ENCODE peak calls at places on chromosomes 4 and X, in four cellular contexts. C is GM12878, U is K562, F is GM12891. H is an unnamed sample.

GRCh38 chrX:153438522-153438921 is 7.3 kb downstream of the TREX2 start:
- DNase-seq in C (no peak), U (peak), F (no peak), H (no peak)

GRCh38 chr4:1493540-1494287 is 87.5 kb upstream of the NKX1-1 start:
- DNase-seq in U (no peak), F (no peak), C (no peak), H (no peak)

GRCh38 chrX:66015152-66015827 is 24.6 kb downstream of the VSIG4 start:
- DNase-seq in U (peak), F (no peak), C (peak), H (peak)

GRCh38 chrX:83759872-83760271 is 101.1 kb upstream of the CYLC1 start:
- DNase-seq in C (no peak), U (peak), F (no peak), H (no peak)

GRCh38 chr4:2472187-2472586 is 3.3 kb downstream of the RNF4 start:
- DNase-seq in C (no peak), F (no peak), U (no peak), H (no peak)

GRCh38 chr4:77994194-77994721 is 62.9 kb upstream of the FRAS1 start:
- DNase-seq in U (peak), C (no peak), F (peak), H (peak)

GRCh38 chrX:33156152-33156726 is 55.1 kb downstream of the DMD start:
- DNase-seq in U (no peak), C (no peak), F (no peak), H (no peak)

GRCh38 chrX:84907324-84907946 is 96.2 kb upstream of the APOOL start:
- DNase-seq in U (peak), F (no peak), C (no peak), H (no peak)

GRCh38 chr4:82125170-82125862 is 248.5 kb downstream of the HNRNPD start:
- DNase-seq in C (no peak), U (no peak), F (no peak), H (no peak)

GRCh38 chr4:150009533-150009932 is 68.7 kb upstream of the DCLK2 start:
- DNase-seq in C (no peak), F (no peak), U (no peak), H (no peak)

GRCh38 chrX:132704769-132705168 is 215.9 kb upstream of the MBNL3 start:
- DNase-seq in F (no peak), C (no peak), U (no peak), H (no peak)

GRCh38 chr4:7652451-7652871 is 217.7 kb upstream of the PSAPL1 start:
- DNase-seq in C (no peak), F (no peak), U (no peak), H (no peak)

GRCh38 chr4:122679946-122680345 is 52.6 kb upstream of the BBS12 start:
- DNase-seq in C (no peak), F (no peak), U (no peak), H (no peak)

GRCh38 chr4:1927675-1928074 is 56.5 kb downstream of the NSD2 start:
- DNase-seq in U (no peak), C (no peak), F (no peak), H (no peak)

GRCh38 chr4:20394471-20394870 is 142.8 kb downstream of the SLIT2 start:
- DNase-seq in F (no peak), U (no peak), C (no peak), H (no peak)

GRCh38 chr4:36215627-36216026 is 28.7 kb downstream of the ARAP2 start:
- DNase-seq in U (no peak), F (no peak), C (no peak), H (no peak)

GRCh38 chrX:124860736-124861135 is 458.9 kb upstream of the TEX13C start:
- DNase-seq in U (peak), C (no peak), F (no peak), H (no peak)

GRCh38 chrX:124862304-124862703 is 457.4 kb upstream of the TEX13C start:
- DNase-seq in U (peak), F (no peak), C (no peak), H (no peak)

GRCh38 chrX:124863303-124863702 is 456.4 kb upstream of the TEX13C start:
- DNase-seq in U (peak), F (no peak), C (no peak), H (no peak)
- TF ChIP-seq SPI1 in U (no peak), F (no peak), C (no peak), H (no peak)

DNA sequence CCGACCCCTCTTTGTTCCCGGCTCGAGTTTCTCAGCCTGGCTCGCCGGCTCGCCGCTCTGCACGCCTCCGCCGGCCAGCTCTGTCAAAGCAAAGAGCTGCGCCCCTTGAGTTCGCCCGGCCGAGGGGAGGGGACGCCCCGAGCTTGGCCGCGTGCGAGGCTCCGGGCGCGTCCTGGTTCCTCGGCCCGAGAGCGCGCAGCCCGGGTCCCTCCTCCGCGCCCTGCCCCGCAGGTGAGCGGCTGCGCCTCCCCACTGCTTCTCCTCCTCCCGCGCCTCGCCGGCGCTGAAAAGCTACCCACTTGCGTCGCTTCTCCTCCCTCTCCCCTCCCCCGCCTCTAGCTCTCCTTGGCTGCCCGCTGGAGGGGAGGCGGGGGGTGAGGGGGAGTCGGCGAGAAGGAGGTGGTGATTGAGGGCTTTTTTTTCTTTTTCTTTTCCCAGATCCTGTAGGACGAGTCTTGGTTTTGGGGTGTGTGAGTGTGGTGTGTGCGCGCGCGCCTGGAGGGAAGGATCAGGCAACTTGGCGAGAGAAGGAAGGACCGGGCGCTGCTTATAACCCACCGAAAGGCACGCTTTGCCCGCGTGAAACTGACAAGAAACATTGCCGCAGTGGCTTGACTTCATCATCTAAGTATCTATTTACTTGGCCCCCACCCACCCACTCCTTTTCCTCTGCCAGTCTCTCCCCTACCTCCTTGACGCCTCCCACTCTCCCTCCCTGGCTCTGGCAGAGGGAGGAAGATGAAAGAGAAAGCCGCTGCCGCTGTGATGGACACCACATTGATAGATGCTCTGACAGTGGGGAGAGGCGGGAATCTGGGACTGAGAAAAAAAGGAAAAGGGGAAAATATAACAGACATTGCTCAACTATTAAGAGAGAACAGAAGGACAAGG is at the start of gene LEF1:
- DNase-seq in F (peak), C (no peak), U (peak), H (no peak)
- TF ChIP-seq SPI1 in F (no peak), C (no peak), U (no peak), H (no peak)

GRCh38 chrX:71616672-71617529 is 1.4 kb downstream of the CXCR3 start:
- DNase-seq in F (no peak), C (no peak), U (no peak), H (no peak)
- TF ChIP-seq SPI1 in F (no peak), C (no peak), U (no peak), H (no peak)

DNA sequence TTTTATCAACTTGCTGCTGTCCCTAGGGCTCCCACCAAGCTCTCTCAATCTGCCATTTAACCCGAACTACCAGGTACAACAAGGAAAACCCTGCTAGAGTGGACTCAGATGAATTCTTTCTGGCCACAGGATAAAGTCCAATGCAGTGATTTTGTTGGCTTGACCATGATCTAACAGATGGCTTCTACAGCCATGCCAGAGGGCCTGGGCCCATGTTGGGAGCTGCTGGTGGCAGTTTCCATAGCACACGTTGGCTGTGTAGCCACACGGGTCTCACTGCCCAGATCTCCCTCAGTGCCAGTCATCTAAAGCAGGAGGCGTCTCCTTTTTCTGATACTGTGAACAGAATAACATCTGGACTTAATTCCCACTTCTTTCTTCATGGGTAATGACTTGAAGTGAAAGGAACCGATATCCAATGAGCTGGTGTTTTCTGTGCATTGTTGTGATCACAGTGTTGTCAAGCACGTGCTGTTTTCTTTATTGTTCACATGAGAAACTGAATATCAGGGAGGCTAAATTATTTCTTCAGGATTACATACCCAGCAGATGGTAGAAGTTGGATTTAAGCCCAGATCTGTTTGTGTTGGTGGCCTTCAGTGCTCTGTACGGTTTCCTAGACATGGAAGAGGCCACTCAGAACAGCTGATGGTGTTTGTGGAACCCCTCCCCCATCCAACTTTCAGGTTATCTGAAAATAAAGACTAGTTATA is 85.2 kb upstream of the CLCN4 start:
- DNase-seq in C (no peak), U (no peak), F (no peak), H (no peak)
- TF ChIP-seq SPI1 in C (no peak), U (no peak), F (no peak), H (no peak)

GRCh38 chrX:1212532-1212931 is at the start of gene CRLF2:
- DNase-seq in U (no peak), C (peak), F (peak), H (peak)
- TF ChIP-seq SPI1 in U (no peak), C (peak), F (peak), H (no peak)

H was measured in HL-60.